ENCODE peak calls at places on chromosome 17, in eight cellular contexts. X is PC-3, E is foreskin fibroblast, Q is ovary, W is psoas muscle, V is LHCN-M2, Z is kidney glomerular epithelial cell, C is Panc1. B is an unnamed sample.

GRCh38 chr17:57874434-57875108 is 24.7 kb upstream of the MRPS23 start:
- DNase-seq in X (no peak), E (peak; percentile 98), Q (peak; percentile 80), W (peak; percentile 81), V (peak; percentile 96), Z (peak; percentile 82), C (no peak), B (peak; percentile 88)

GRCh38 chr17:41329279-41329925 is 13.9 kb upstream of the KRTAP17-1 start:
- DNase-seq in X (peak; percentile 69), E (peak; percentile 85), Q (no peak), W (no peak), V (peak; percentile 38), Z (peak; percentile 39), C (no peak), B (peak; percentile 58)

GRCh38 chr17:76002100-76002499 is 1.4 kb downstream of the CDK3 start:
- DNase-seq in X (peak; percentile 1), E (no peak), Q (no peak), W (no peak), V (no peak), Z (no peak), C (no peak), B (peak; percentile 27)

GRCh38 chr17:37458805-37459204 is 30.9 kb upstream of the DUSP14 start:
- DNase-seq in X (peak; percentile 70), E (peak; percentile 87), Q (no peak), W (no peak), V (peak; percentile 94), Z (peak; percentile 30), C (no peak), B (no peak)

GRCh38 chr17:82888583-82889495 is 49.0 kb upstream of the ZNF750 start:
- DNase-seq in X (no peak), E (no peak), Q (no peak), W (peak; percentile 60), V (no peak), Z (no peak), C (no peak), B (peak; percentile 82)

GRCh38 chr17:76540381-76541300 is 797 bp downstream of the PRCD start:
- DNase-seq in X (peak; percentile 90), E (peak; percentile 98), Q (peak; percentile 92), W (peak; percentile 93), V (peak; percentile 94), Z (peak; percentile 98), C (no peak), B (peak; percentile 93)

GRCh38 chr17:15744885-15745284 is 12.8 kb downstream of the TBC1D26 start:
- DNase-seq in X (no peak), E (no peak), Q (no peak), W (no peak), V (no peak), Z (peak; percentile 74), C (no peak), B (no peak)

GRCh38 chr17:28643979-28644781 is 778 bp downstream of the BLTP2 start:
- DNase-seq in X (peak; percentile 62), E (peak; percentile 76), Q (no peak), W (peak; percentile 42), V (peak; percentile 48), Z (peak; percentile 43), C (no peak), B (peak; percentile 63)

GRCh38 chr17:72404872-72405271 is 284.1 kb downstream of the SOX9 start:
- DNase-seq in X (peak; percentile 22), E (peak; percentile 80), Q (no peak), W (no peak), V (peak; percentile 72), Z (peak; percentile 45), C (no peak), B (no peak)

GRCh38 chr17:700504-701094 is 14.0 kb downstream of the VPS53 start:
- DNase-seq in X (peak; percentile 35), E (peak; percentile 63), Q (no peak), W (no peak), V (peak; percentile 35), Z (peak; percentile 5), C (no peak), B (no peak)

GRCh38 chr17:80883831-80884735 is 107.6 kb upstream of the CHMP6 start:
- DNase-seq in X (no peak), E (no peak), Q (no peak), W (no peak), V (no peak), Z (no peak), C (no peak), B (peak; percentile 29)

GRCh38 chr17:81387235-81388060 is 7.8 kb upstream of the BAHCC1 start:
- DNase-seq in X (peak; percentile 64), E (peak; percentile 82), Q (no peak), W (no peak), V (no peak), Z (no peak), C (no peak), B (no peak)

GRCh38 chr17:13297198-13297597 is 279.4 kb upstream of the ELAC2 start:
- DNase-seq in X (no peak), E (no peak), Q (no peak), W (no peak), V (peak; percentile 19), Z (no peak), C (no peak), B (no peak)

GRCh38 chr17:75364078-75364477 is 41.4 kb downstream of the GRB2 start:
- DNase-seq in X (peak; percentile 94), E (peak; percentile 75), Q (no peak), W (no peak), V (peak; percentile 76), Z (peak; percentile 61), C (peak; percentile 48), B (no peak)

GRCh38 chr17:44995602-44996001 is 27.5 kb upstream of the C1QL1 start:
- DNase-seq in X (no peak), E (no peak), Q (no peak), W (no peak), V (no peak), Z (no peak), C (no peak), B (peak; percentile 66)

GRCh38 chr17:32253117-32253611 is 12.5 kb upstream of the RHBDL3 start:
- DNase-seq in X (peak; percentile 80), E (peak; percentile 85), Q (peak; percentile 73), W (peak; percentile 75), V (peak; percentile 61), Z (peak; percentile 67), C (peak; percentile 67), B (peak; percentile 88)

GRCh38 chr17:66337866-66338472 is 35.6 kb downstream of the PRKCA start:
- DNase-seq in X (no peak), E (no peak), Q (no peak), W (no peak), V (no peak), Z (peak; percentile 28), C (no peak), B (no peak)

GRCh38 chr17:67203818-67204217 is 41.2 kb downstream of the HELZ start:
- DNase-seq in X (no peak), E (no peak), Q (no peak), W (no peak), V (peak; percentile 34), Z (no peak), C (no peak), B (no peak)

GRCh38 chr17:68238488-68238887 is 9.4 kb upstream of the AMZ2 start:
- DNase-seq in X (no peak), E (no peak), Q (no peak), W (no peak), V (no peak), Z (no peak), C (no peak), B (no peak)

GRCh38 chr17:40485851-40486512 is 15.4 kb downstream of the TNS4 start:
- DNase-seq in X (peak; percentile 91), E (peak; percentile 98), Q (peak; percentile 69), W (peak; percentile 42), V (peak; percentile 97), Z (peak; percentile 99), C (peak; percentile 51), B (no peak)

GRCh38 chr17:17906418-17907215 is 65.6 kb downstream of the TOM1L2 start:
- DNase-seq in X (peak; percentile 12), E (peak; percentile 43), Q (no peak), W (no peak), V (no peak), Z (no peak), C (no peak), B (no peak)

GRCh38 chr17:9859781-9860180 is 34.1 kb downstream of the GLP2R start:
- DNase-seq in X (no peak), E (no peak), Q (no peak), W (no peak), V (no peak), Z (no peak), C (no peak), B (no peak)

GRCh38 chr17:51801626-51802025 is 356.9 kb downstream of the CA10 start:
- DNase-seq in X (no peak), E (no peak), Q (no peak), W (no peak), V (no peak), Z (no peak), C (no peak), B (no peak)

GRCh38 chr17:35088647-35088910 is 25.1 kb upstream of the RFFL start:
- DNase-seq in X (no peak), E (no peak), Q (no peak), W (no peak), V (no peak), Z (peak; percentile 63), C (no peak), B (no peak)

GRCh38 chr17:36971508-36971907 is 22.8 kb downstream of the AATF start:
- DNase-seq in X (no peak), E (no peak), Q (no peak), W (no peak), V (no peak), Z (no peak), C (no peak), B (no peak)